ENCODE peak calls at places on chromosomes 7 and 10, in seven cellular contexts. K, G, Q, M, R, V and Y are unnamed samples. For H3K4me1, the result is how much of the 10 kb centered on the place peaks cover.

GRCh38 chr7:40530292-40530691 is 395.5 kb downstream of the SUGCT start:
- DNase-seq in K (no peak), R (no peak), G (no peak), M (no peak), Q (no peak), V (no peak), Y (no peak)

GRCh38 chr10:34006471-34006870 is 672.0 kb upstream of the NRP1 start:
- DNase-seq in G (no peak), K (peak), Q (no peak), M (no peak), V (no peak), R (no peak), Y (no peak)

GRCh38 chr7:81416648-81417047 is 353.2 kb downstream of the HGF start:
- DNase-seq in Q (no peak), M (no peak), R (no peak), V (no peak), K (no peak), G (no peak), Y (no peak)

GRCh38 chr7:75688200-75689136 is 50.3 kb downstream of the HIP1 start:
- DNase-seq in V (no peak), K (peak), R (no peak), M (peak), G (no peak), Q (no peak), Y (no peak)

GRCh38 chr7:136555933-136556332 is 312.5 kb upstream of the CHRM2 start:
- DNase-seq in K (no peak), R (no peak), Q (peak), V (no peak), G (no peak), M (no peak), Y (no peak)

GRCh38 chr10:100876575-100877158 is 36.1 kb upstream of the SLF2 start:
- DNase-seq in R (no peak), V (no peak), G (no peak), M (no peak), Q (no peak), K (no peak), Y (no peak)

GRCh38 chr7:142626420-142627035 is 122.7 kb upstream of the PRSS1 start:
- DNase-seq in G (peak), V (no peak), Q (peak), M (peak), R (no peak), K (peak), Y (peak)

GRCh38 chr7:55148992-55149391 is 130.2 kb downstream of the EGFR start:
- DNase-seq in K (no peak), V (no peak), R (no peak), Q (no peak), G (no peak), M (no peak), Y (no peak)

GRCh38 chr10:71581376-71581775 is 138.2 kb downstream of the C10orf105 start:
- DNase-seq in M (no peak), R (no peak), G (no peak), K (no peak), Q (no peak), V (no peak), Y (no peak)

GRCh38 chr7:128883622-128884549 is 21.2 kb downstream of the ATP6V1F start:
- DNase-seq in K (peak), M (peak), R (no peak), Q (peak), V (peak), G (peak), Y (peak)

GRCh38 chr7:74092964-74093339 is 9.3 kb downstream of the LIMK1 start:
- DNase-seq in K (no peak), M (no peak), V (peak), Q (no peak), G (no peak), R (no peak), Y (no peak)

GRCh38 chr10:37754538-37755323 is 102.7 kb downstream of the ZNF248 start:
- DNase-seq in V (no peak), Q (no peak), M (no peak), K (peak), G (peak), R (no peak), Y (peak)

GRCh38 chr7:143325215-143325614 is 9.3 kb downstream of the CLCN1 start:
- DNase-seq in G (no peak), Q (no peak), M (no peak), V (no peak), R (no peak), K (no peak), Y (no peak)

GRCh38 chr7:85186083-85186520 is 754 bp downstream of the SEMA3D start:
- DNase-seq in G (no peak), K (no peak), V (no peak), R (no peak), M (no peak), Q (peak), Y (peak)

GRCh38 chr7:86970547-86970946 is 88.9 kb downstream of the ELAPOR2 start:
- DNase-seq in Q (no peak), K (no peak), R (no peak), M (no peak), V (no peak), G (no peak), Y (no peak)

GRCh38 chr10:19014034-19014433 is 34.6 kb upstream of the MALRD1 start:
- DNase-seq in Q (no peak), M (no peak), V (no peak), G (no peak), R (no peak), K (no peak), Y (no peak)

GRCh38 chr10:71908998-71909397 is 55.2 kb upstream of the CHST3 start:
- DNase-seq in K (no peak), M (no peak), Q (no peak), V (no peak), G (no peak), R (no peak), Y (no peak)

GRCh38 chr7:113796557-113796956 is 122.3 kb downstream of the PPP1R3A start:
- DNase-seq in M (no peak), K (no peak), Q (no peak), G (no peak), R (no peak), V (no peak), Y (no peak)

GRCh38 chr10:48199580-48200377 is 74.7 kb downstream of the FRMPD2 start:
- DNase-seq in M (no peak), R (no peak), G (no peak), V (no peak), Q (no peak), K (no peak), Y (no peak)

GRCh38 chr7:23405240-23405618 is 65.1 kb downstream of the IGF2BP3 start:
- DNase-seq in R (no peak), G (no peak), Q (no peak), K (no peak), V (no peak), M (no peak), Y (no peak)

GRCh38 chr10:117248700-117249465 is 8.0 kb downstream of the SLC18A2 start:
- DNase-seq in M (no peak), G (no peak), V (no peak), K (no peak), R (no peak), Q (no peak), Y (no peak)

GRCh38 chr7:149873968-149874643 is at the start of gene ATP6V0E2:
- DNase-seq in Q (no peak), R (no peak), G (no peak), K (no peak), M (no peak), V (no peak), Y (no peak)

GRCh38 chr7:149875396-149875795 is 1.6 kb downstream of the ATP6V0E2 start:
- DNase-seq in G (no peak), V (no peak), M (no peak), K (no peak), R (no peak), Q (no peak), Y (no peak)

GRCh38 chr7:149872419-149873073 is 1.2 kb upstream of the ATP6V0E2 start:
- DNase-seq in Q (peak), M (peak), G (no peak), R (peak), K (peak), V (peak), Y (peak)

GRCh38 chr7:149873074-149873967 is 448 bp upstream of the ATP6V0E2 start:
- DNase-seq in Q (peak), G (peak), M (peak), R (peak), K (peak), V (peak), Y (peak)

DNA sequence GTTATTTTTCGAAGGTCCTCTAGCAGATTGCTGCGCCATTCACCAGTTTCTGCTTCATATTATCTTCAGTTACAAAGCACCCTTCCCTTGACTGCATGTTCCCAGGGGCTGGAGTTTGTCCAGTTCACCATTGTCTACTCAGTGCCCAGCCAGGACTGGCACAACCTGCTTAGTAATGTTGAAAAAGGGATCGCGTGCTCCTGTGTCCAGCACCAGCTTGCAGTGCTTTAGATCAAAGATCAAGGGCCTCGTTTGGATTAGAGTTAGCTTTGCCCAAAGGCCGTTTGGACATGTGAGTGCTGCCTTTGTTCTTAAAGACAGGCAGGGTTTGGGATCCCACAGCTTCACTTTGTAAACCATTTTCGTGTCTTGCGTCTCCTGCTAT is 867 bp downstream of the ATP6V0E2 start:
- DNase-seq in M (no peak), Q (no peak), R (no peak), G (no peak), V (no peak), K (peak), Y (no peak)
- H3K4me1 ChIP-seq in M (under half), Q (under half), R (under half), G (under half), V (under half), K (under half), Y (under half)

DNA sequence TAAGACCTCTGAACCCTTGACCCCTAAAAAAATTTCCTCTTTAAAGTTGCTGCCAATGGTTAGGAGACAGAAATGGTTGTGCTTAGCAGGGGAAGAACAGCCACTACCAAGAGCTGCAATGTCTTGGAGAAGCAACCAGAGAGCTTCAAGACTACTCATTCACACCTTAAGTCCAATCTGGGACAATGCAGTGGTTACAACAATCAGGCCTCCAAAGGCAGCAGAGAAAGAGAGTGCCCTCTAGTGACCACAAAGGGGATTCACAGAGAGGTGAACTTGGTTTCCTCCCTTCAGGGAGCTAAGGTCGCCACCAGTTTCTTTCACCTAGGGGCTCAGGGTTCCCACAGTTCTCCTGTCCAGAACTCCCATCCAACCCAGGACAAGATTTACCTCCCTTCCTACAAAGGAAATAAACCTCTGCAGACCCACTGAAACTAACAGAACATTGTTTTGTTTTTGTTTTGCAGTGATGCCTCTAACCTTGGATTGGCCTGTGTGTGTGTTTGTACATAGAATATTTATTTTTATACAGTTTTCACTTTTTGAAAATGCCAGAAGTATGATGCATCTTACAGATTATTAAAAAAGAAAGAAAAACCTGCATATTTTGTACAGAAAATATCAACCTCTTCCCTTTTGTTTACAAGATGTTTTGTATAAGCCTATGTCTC is 94.3 kb upstream of the MACROH2A2 start:
- DNase-seq in Q (peak), V (no peak), R (no peak), G (peak), K (peak), M (no peak), Y (peak)
- H3K4me1 ChIP-seq in Q (under half), V (under half), R (under half), G (under half), K (under half), M (under half), Y (under half)

GRCh38 chr10:5840314-5841307 is 27.4 kb upstream of the GDI2 start:
- DNase-seq in M (no peak), V (no peak), R (no peak), K (peak), Q (peak), G (no peak), Y (no peak)

GRCh38 chr10:5841965-5842364 is 28.7 kb upstream of the GDI2 start:
- DNase-seq in V (no peak), M (no peak), R (no peak), K (no peak), Q (no peak), G (no peak), Y (no peak)

DNA sequence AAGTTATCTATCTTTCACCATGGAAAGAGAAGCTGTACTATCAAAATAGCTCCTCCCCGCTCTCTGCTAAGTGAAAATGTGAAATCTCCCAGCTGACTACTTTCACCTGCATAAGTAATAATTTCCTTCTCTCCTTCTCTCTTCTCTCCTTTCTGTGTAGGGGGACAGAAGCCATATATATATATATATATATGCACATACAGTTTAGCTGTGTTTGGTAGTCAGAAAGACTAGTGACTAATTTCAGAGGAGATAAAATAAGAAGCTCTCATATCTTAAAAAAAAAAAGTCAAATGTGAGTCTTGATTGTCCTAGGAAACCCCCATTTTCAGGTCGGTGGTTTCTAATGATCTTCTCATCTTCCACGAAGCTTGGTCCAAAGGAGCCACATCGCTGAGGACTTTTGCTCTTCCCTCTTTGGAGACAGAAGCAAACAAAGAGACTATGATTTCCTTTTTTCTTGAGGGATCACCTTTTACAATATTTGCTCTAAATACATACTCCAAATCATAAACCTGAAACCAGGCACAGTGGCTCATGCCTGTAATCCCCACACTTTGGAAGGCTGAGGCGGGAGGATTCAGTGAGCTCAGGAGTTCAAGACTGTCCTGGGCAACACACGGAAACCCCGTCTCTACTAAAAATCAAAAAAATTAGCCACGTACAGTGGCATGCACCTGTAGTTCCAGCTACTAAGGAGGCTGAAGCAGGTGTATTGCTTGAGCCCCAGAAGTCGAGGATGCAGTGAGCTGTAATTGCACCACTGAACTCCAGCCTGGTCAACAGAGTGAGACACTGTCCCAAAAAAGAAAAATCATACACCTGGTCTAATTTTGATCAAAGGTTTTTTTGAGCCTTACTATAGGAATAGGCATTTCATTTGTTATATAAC is 30.8 kb upstream of the GDI2 start:
- DNase-seq in Q (no peak), R (no peak), V (no peak), G (no peak), K (no peak), M (no peak), Y (no peak)
- H3K4me1 ChIP-seq in Q (under half), R (under half), V (under half), G (under half), K (half or more), M (under half), Y (under half)

GRCh38 chr10:32952541-32953276 is 5.3 kb downstream of the ITGB1 start:
- DNase-seq in K (no peak), M (no peak), V (no peak), Q (no peak), R (no peak), G (no peak), Y (no peak)
- H3K4me1 ChIP-seq in K (half or more), M (half or more), V (under half), Q (half or more), R (half or more), G (half or more), Y (half or more)

DNA sequence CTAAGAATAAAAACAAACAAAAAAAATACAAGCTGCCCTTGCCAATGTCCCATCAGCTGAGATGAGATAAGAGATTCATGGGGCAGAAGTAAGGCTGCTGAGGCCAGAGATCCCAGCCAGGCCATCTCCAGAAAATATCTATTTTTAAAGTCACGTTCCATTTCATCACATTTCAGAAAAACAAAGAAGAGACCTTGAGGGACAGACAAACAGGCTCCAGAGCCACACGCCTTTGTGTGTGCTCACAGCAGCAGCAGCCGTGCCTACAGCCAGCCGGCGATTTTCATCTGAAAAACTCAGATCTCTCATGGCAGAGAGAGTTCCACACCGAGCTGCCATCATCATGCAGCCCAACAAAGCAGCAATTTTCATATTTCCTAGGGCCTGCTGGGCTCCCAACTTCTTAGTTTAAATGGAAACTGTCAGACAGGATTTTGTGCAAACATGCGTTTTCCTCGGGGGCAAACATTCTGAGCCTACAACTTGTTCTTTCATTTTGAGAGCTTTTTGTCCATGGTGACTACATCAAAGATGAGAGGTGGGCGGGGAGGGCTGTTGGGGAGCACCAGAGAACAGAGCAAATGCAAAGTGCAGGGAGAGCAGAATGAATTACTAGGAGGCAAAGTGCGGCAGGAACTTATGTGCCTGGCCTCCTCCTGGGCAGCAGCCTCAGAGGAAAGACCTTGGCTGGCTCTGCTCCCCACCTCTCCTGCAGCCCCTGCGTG is 38.8 kb downstream of the DLG5 start:
- DNase-seq in Q (no peak), R (no peak), M (no peak), V (no peak), K (peak), G (no peak), Y (no peak)
- H3K4me1 ChIP-seq in Q (under half), R (half or more), M (under half), V (under half), K (half or more), G (under half), Y (under half)

DNA sequence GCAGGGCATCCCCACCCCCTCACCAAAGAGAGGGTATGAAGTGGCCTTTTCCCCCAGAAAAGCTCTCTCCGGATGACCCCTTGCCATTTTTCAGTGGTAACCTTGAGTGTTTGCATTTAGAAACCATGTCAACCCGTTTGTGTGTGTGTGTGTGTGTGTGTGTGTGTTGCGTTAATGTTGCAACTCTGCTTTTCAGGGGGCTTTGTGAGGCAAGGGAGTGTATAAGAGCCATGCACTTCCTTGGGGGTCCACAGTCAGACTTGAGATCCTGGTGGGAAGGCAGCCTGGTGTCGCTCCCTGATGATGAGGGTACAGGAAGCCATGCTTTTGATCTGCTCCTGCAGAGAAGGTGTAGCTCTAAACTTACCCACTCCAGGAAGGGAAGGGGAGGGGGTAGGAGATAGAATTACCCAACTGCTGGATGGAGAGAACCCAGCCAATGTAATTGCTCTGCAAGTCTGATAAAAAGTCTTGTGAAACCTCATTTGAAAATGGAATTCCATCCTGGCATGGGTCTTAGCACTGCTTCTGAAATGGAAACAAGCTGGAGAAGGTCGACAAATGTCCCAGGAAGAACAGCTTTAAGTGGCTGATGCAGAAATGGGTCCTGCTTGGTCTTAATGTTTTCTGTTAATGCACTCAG is 10.7 kb downstream of the GRK5 start:
- DNase-seq in M (no peak), G (no peak), Q (peak), R (no peak), K (no peak), V (peak), Y (no peak)
- H3K4me1 ChIP-seq in M (under half), G (under half), Q (under half), R (half or more), K (half or more), V (under half), Y (under half)